ENCODE peak calls at places on chromosomes 12 and 14, in nine cellular contexts. One of them, this sample, is unnamed.

GRCh38 chr14:47278233-47278842 is 397.1 kb downstream of the MDGA2 start:
- DNase-seq in adipocyte: peak
- DNase-seq in COR-L47: peak
- DNase-seq in stomach: peak
- DNase-seq in stimulated activated CD8-positive, alpha-beta memory T cell treated with anti-CD3 and anti-CD28 coated beads, Interleukin-4, amount 100 ng/mL, for 48 hours: peak
- DNase-seq in ecto neural progenitor cell: peak
- DNase-seq in heart left ventricle: no peak
- DNase-seq in H9: peak
- DNase-seq in DMS 273 treated with DMSO at 0.1 percent for 48 hours: no peak
- DNase-seq in this sample: peak

GRCh38 chr12:63103489-63104131 is 47.4 kb downstream of the AVPR1A start:
- DNase-seq in adipocyte: peak
- DNase-seq in COR-L47: peak
- DNase-seq in stomach: no peak
- DNase-seq in stimulated activated CD8-positive, alpha-beta memory T cell treated with anti-CD3 and anti-CD28 coated beads, Interleukin-4, amount 100 ng/mL, for 48 hours: no peak
- DNase-seq in ecto neural progenitor cell: no peak
- DNase-seq in heart left ventricle: no peak
- DNase-seq in H9: no peak
- DNase-seq in DMS 273 treated with DMSO at 0.1 percent for 48 hours: no peak
- DNase-seq in this sample: no peak

GRCh38 chr14:34103176-34103575 is 152.3 kb upstream of the EGLN3 start:
- DNase-seq in adipocyte: no peak
- DNase-seq in COR-L47: no peak
- DNase-seq in stomach: no peak
- DNase-seq in stimulated activated CD8-positive, alpha-beta memory T cell treated with anti-CD3 and anti-CD28 coated beads, Interleukin-4, amount 100 ng/mL, for 48 hours: no peak
- DNase-seq in ecto neural progenitor cell: no peak
- DNase-seq in heart left ventricle: no peak
- DNase-seq in H9: no peak
- DNase-seq in DMS 273 treated with DMSO at 0.1 percent for 48 hours: no peak
- DNase-seq in this sample: no peak

GRCh38 chr12:4817813-4818212 is 91.9 kb upstream of the KCNA1 start:
- DNase-seq in adipocyte: no peak
- DNase-seq in COR-L47: peak
- DNase-seq in stomach: no peak
- DNase-seq in stimulated activated CD8-positive, alpha-beta memory T cell treated with anti-CD3 and anti-CD28 coated beads, Interleukin-4, amount 100 ng/mL, for 48 hours: no peak
- DNase-seq in ecto neural progenitor cell: no peak
- DNase-seq in heart left ventricle: no peak
- DNase-seq in H9: no peak
- DNase-seq in DMS 273 treated with DMSO at 0.1 percent for 48 hours: no peak
- DNase-seq in this sample: no peak

GRCh38 chr14:99730876-99731351 is 46.8 kb downstream of the CYP46A1 start:
- DNase-seq in adipocyte: no peak
- DNase-seq in COR-L47: no peak
- DNase-seq in stomach: no peak
- DNase-seq in stimulated activated CD8-positive, alpha-beta memory T cell treated with anti-CD3 and anti-CD28 coated beads, Interleukin-4, amount 100 ng/mL, for 48 hours: peak
- DNase-seq in ecto neural progenitor cell: no peak
- DNase-seq in heart left ventricle: peak
- DNase-seq in H9: no peak
- DNase-seq in DMS 273 treated with DMSO at 0.1 percent for 48 hours: no peak
- DNase-seq in this sample: no peak

GRCh38 chr12:82109243-82109642 is 248.9 kb downstream of the CCDC59 start:
- DNase-seq in adipocyte: no peak
- DNase-seq in COR-L47: no peak
- DNase-seq in stomach: no peak
- DNase-seq in stimulated activated CD8-positive, alpha-beta memory T cell treated with anti-CD3 and anti-CD28 coated beads, Interleukin-4, amount 100 ng/mL, for 48 hours: no peak
- DNase-seq in ecto neural progenitor cell: no peak
- DNase-seq in heart left ventricle: no peak
- DNase-seq in H9: no peak
- DNase-seq in DMS 273 treated with DMSO at 0.1 percent for 48 hours: no peak
- DNase-seq in this sample: no peak

GRCh38 chr14:68520637-68521556 is 272.0 kb downstream of the ZFP36L1 start:
- DNase-seq in adipocyte: no peak
- DNase-seq in COR-L47: no peak
- DNase-seq in stomach: peak
- DNase-seq in stimulated activated CD8-positive, alpha-beta memory T cell treated with anti-CD3 and anti-CD28 coated beads, Interleukin-4, amount 100 ng/mL, for 48 hours: no peak
- DNase-seq in ecto neural progenitor cell: peak
- DNase-seq in heart left ventricle: no peak
- DNase-seq in H9: peak
- DNase-seq in DMS 273 treated with DMSO at 0.1 percent for 48 hours: no peak
- DNase-seq in this sample: no peak

GRCh38 chr14:96893966-96894622 is 96.9 kb downstream of the VRK1 start:
- DNase-seq in adipocyte: no peak
- DNase-seq in COR-L47: no peak
- DNase-seq in stomach: no peak
- DNase-seq in stimulated activated CD8-positive, alpha-beta memory T cell treated with anti-CD3 and anti-CD28 coated beads, Interleukin-4, amount 100 ng/mL, for 48 hours: no peak
- DNase-seq in ecto neural progenitor cell: no peak
- DNase-seq in heart left ventricle: no peak
- DNase-seq in H9: no peak
- DNase-seq in DMS 273 treated with DMSO at 0.1 percent for 48 hours: no peak
- DNase-seq in this sample: no peak

GRCh38 chr14:28744126-28744525 is 22.5 kb upstream of the FOXG1 start:
- DNase-seq in adipocyte: no peak
- DNase-seq in COR-L47: no peak
- DNase-seq in stomach: no peak
- DNase-seq in stimulated activated CD8-positive, alpha-beta memory T cell treated with anti-CD3 and anti-CD28 coated beads, Interleukin-4, amount 100 ng/mL, for 48 hours: no peak
- DNase-seq in ecto neural progenitor cell: no peak
- DNase-seq in heart left ventricle: no peak
- DNase-seq in H9: no peak
- DNase-seq in DMS 273 treated with DMSO at 0.1 percent for 48 hours: no peak
- DNase-seq in this sample: no peak

GRCh38 chr14:57486767-57487379 is 6.8 kb downstream of the CCDC198 start:
- DNase-seq in adipocyte: peak
- DNase-seq in COR-L47: peak
- DNase-seq in stomach: no peak
- DNase-seq in stimulated activated CD8-positive, alpha-beta memory T cell treated with anti-CD3 and anti-CD28 coated beads, Interleukin-4, amount 100 ng/mL, for 48 hours: no peak
- DNase-seq in ecto neural progenitor cell: no peak
- DNase-seq in heart left ventricle: no peak
- DNase-seq in H9: no peak
- DNase-seq in DMS 273 treated with DMSO at 0.1 percent for 48 hours: peak
- DNase-seq in this sample: no peak

GRCh38 chr12:128316981-128317526 is 50.1 kb downstream of the TMEM132C start:
- DNase-seq in adipocyte: no peak
- DNase-seq in COR-L47: no peak
- DNase-seq in stomach: no peak
- DNase-seq in stimulated activated CD8-positive, alpha-beta memory T cell treated with anti-CD3 and anti-CD28 coated beads, Interleukin-4, amount 100 ng/mL, for 48 hours: no peak
- DNase-seq in ecto neural progenitor cell: no peak
- DNase-seq in heart left ventricle: no peak
- DNase-seq in H9: no peak
- DNase-seq in DMS 273 treated with DMSO at 0.1 percent for 48 hours: no peak
- DNase-seq in this sample: no peak